ENCODE peak calls at places on chromosomes 12 and 14, in five cellular contexts. J is Ammon's horn; T is activated CD8-positive, alpha-beta memory T cell treated with anti-CD3 and anti-CD28 coated beads for 4 hours; V is substantia nigra; R is stimulated activated CD8-positive, alpha-beta memory T cell treated with anti-CD3 and anti-CD28 coated beads, Interleukin-4, amount 100 ng/mL, for 1 hour. D is an unnamed sample.

GRCh38 chr12:57452181-57452936 is 2.7 kb upstream of the INHBE start:
- DNase-seq in J (no peak), T (no peak), V (no peak), R (no peak), D (peak; percentile 73)

GRCh38 chr12:121061831-121062230 is 22.8 kb upstream of the OASL start:
- DNase-seq in J (peak; percentile 45), T (no peak), V (no peak), R (no peak), D (no peak)

GRCh38 chr12:56032006-56032405 is 9.7 kb upstream of the RPS26 start:
- DNase-seq in J (no peak), T (no peak), V (no peak), R (no peak), D (no peak)

GRCh38 chr12:89566615-89567014 is 40.8 kb upstream of the POC1B start:
- DNase-seq in J (no peak), T (no peak), V (no peak), R (no peak), D (no peak)

GRCh38 chr14:87386453-87386980 is 606.5 kb downstream of the GALC start:
- DNase-seq in J (peak; percentile 14), T (no peak), V (no peak), R (no peak), D (no peak)

GRCh38 chr12:110756611-110757010 is 13.9 kb upstream of the PPP1CC start:
- DNase-seq in J (no peak), T (no peak), V (no peak), R (no peak), D (no peak)

GRCh38 chr14:102540310-102541028 is 30.9 kb upstream of the ANKRD9 start:
- DNase-seq in J (no peak), T (no peak), V (no peak), R (no peak), D (no peak)

GRCh38 chr12:104712477-104712876 is 245.6 kb downstream of the SLC41A2 start:
- DNase-seq in J (no peak), T (no peak), V (no peak), R (no peak), D (no peak)

GRCh38 chr14:42222924-42223471 is 616.3 kb downstream of the LRFN5 start:
- DNase-seq in J (peak; percentile 64), T (no peak), V (no peak), R (no peak), D (peak; percentile 18)

GRCh38 chr12:52010152-52010622 is 3.4 kb downstream of the TAMALIN start:
- DNase-seq in J (peak; percentile 87), T (no peak), V (no peak), R (no peak), D (peak; percentile 79)

GRCh38 chr12:104473374-104473983 is 16.7 kb downstream of the CHST11 start:
- DNase-seq in J (no peak), T (no peak), V (no peak), R (no peak), D (no peak)

GRCh38 chr14:56554301-56554700 is 25.3 kb upstream of the TMEM260 start:
- DNase-seq in J (no peak), T (no peak), V (no peak), R (no peak), D (no peak)

GRCh38 chr12:41100572-41100971 is 87.5 kb upstream of the PDZRN4 start:
- DNase-seq in J (no peak), T (no peak), V (no peak), R (no peak), D (no peak)

GRCh38 chr14:92513966-92514843 is 624 bp downstream of the RIN3 start:
- DNase-seq in J (no peak), T (no peak), V (no peak), R (no peak), D (no peak)

GRCh38 chr12:85516667-85517325 is 236.8 kb downstream of the ALX1 start:
- DNase-seq in J (no peak), T (no peak), V (no peak), R (no peak), D (no peak)

GRCh38 chr12:27060740-27061139 is 21.6 kb downstream of the C12orf71 start:
- DNase-seq in J (no peak), T (no peak), V (no peak), R (no peak), D (no peak)

GRCh38 chr12:56818629-56819028 is 55.5 kb downstream of the HSD17B6 start:
- DNase-seq in J (no peak), T (no peak), V (no peak), R (no peak), D (no peak)